ENCODE peak calls at places on chromosomes 5 and 9, in ten cellular contexts. P is EL, N is M059J, X is NCI-H446 treated with DMSO at 0.1 percent for 48 hours, V is heart right ventricle, W is activated B cell treated with CpG ODN at 0.5 μM for 24 hours, K is keratinocyte, Q is non-pigmented ciliary epithelial cell, R is fibroblast of lung, Y is hippocampal formation. O is an unnamed sample.

GRCh38 chr5:150295172-150295611 is 5.6 kb upstream of the CAMK2A start:
- DNase-seq in Q (no peak), Y (no peak), P (peak; percentile 79), K (peak; percentile 94), W (no peak), N (peak; percentile 77), V (peak; percentile 34), R (peak; percentile 78), X (no peak), O (no peak)

GRCh38 chr9:131530546-131530929 is 525 bp downstream of the UCK1 start:
- DNase-seq in N (peak; percentile 61), P (peak; percentile 53), Y (no peak), V (peak; percentile 37), K (no peak), X (no peak), R (no peak), Q (no peak), W (no peak), O (no peak)

GRCh38 chr9:7209990-7210389 is 452.2 kb downstream of the KDM4C start:
- DNase-seq in P (no peak), N (no peak), W (no peak), X (no peak), Y (no peak), K (no peak), V (no peak), R (no peak), Q (no peak), O (no peak)

GRCh38 chr5:54088081-54088480 is 222.3 kb downstream of the ARL15 start:
- DNase-seq in K (no peak), X (no peak), Q (no peak), N (peak; percentile 29), Y (no peak), V (no peak), W (no peak), P (peak; percentile 65), R (no peak), O (no peak)

GRCh38 chr9:129166962-129167557 is 11.0 kb downstream of the IER5L start:
- DNase-seq in R (peak; percentile 75), W (no peak), V (peak; percentile 79), Y (no peak), X (no peak), P (peak; percentile 86), K (peak; percentile 57), N (peak; percentile 88), Q (no peak), O (no peak)

GRCh38 chr5:5626412-5626811 is 203.9 kb downstream of the ICE1 start:
- DNase-seq in P (no peak), R (no peak), X (no peak), Y (no peak), K (no peak), W (no peak), N (no peak), Q (no peak), V (no peak), O (no peak)

GRCh38 chr5:128965011-128965637 is at the start of gene SLC27A6:
- DNase-seq in W (no peak), R (peak; percentile 13), Q (no peak), K (no peak), P (no peak), V (peak; percentile 30), X (no peak), N (no peak), Y (no peak), O (no peak)

GRCh38 chr9:35114113-35114847 is 1.4 kb downstream of the ATOSB start:
- DNase-seq in W (no peak), K (peak; percentile 85), Q (peak; percentile 91), R (peak; percentile 94), N (peak; percentile 99), X (peak; percentile 69), P (peak; percentile 96), V (peak; percentile 89), Y (peak; percentile 46), O (peak; percentile 45)

GRCh38 chr5:137778772-137779564 is 24.8 kb upstream of the HNRNPA0 start:
- DNase-seq in V (no peak), Y (peak; percentile 55), N (peak; percentile 60), R (peak; percentile 60), K (no peak), P (peak; percentile 53), W (no peak), Q (no peak), X (no peak), O (no peak)

GRCh38 chr5:40841068-40841805 is at the start of gene CARD6:
- DNase-seq in P (no peak), X (no peak), Y (no peak), R (peak; percentile 67), N (peak; percentile 68), Q (no peak), K (no peak), V (no peak), W (no peak), O (no peak)

GRCh38 chr9:36218411-36218901 is 27.7 kb downstream of the CLTA start:
- DNase-seq in P (no peak), N (no peak), Q (no peak), R (no peak), K (no peak), W (no peak), V (no peak), Y (peak; percentile 39), X (no peak), O (no peak)

GRCh38 chr9:35834260-35835215 is 5.5 kb downstream of the TMEM8B start:
- DNase-seq in K (no peak), V (no peak), X (no peak), Y (no peak), N (no peak), W (no peak), Q (no peak), R (no peak), P (no peak), O (no peak)

GRCh38 chr5:39420482-39421145 is 4.2 kb downstream of the DAB2 start:
- DNase-seq in Y (no peak), W (no peak), Q (no peak), P (peak; percentile 95), K (no peak), X (no peak), N (peak; percentile 91), V (peak; percentile 84), R (peak; percentile 79), O (no peak)

GRCh38 chr9:34382879-34383278 is 6.2 kb upstream of the MYORG start:
- DNase-seq in Y (no peak), K (no peak), R (no peak), P (no peak), W (no peak), V (no peak), N (no peak), X (no peak), Q (no peak), O (no peak)

GRCh38 chr5:34991486-34992238 is 56.1 kb downstream of the AGXT2 start:
- DNase-seq in V (no peak), P (no peak), X (no peak), Y (no peak), K (no peak), R (peak; percentile 36), W (no peak), Q (peak; percentile 24), N (peak; percentile 83), O (no peak)

GRCh38 chr5:125179617-125180016 is 433.2 kb upstream of the ZNF608 start:
- DNase-seq in K (no peak), N (no peak), Q (no peak), R (no peak), X (no peak), P (no peak), V (no peak), W (no peak), Y (no peak), O (no peak)

GRCh38 chr5:148297695-148298094 is 14.5 kb upstream of the SPINK7 start:
- DNase-seq in V (no peak), K (no peak), Q (no peak), Y (no peak), P (no peak), N (no peak), X (no peak), W (no peak), R (no peak), O (no peak)

GRCh38 chr9:109256381-109256780 is 64.5 kb downstream of the EPB41L4B start:
- DNase-seq in X (no peak), Y (no peak), K (no peak), N (peak; percentile 94), V (no peak), P (peak; percentile 84), Q (no peak), R (peak; percentile 36), W (no peak), O (no peak)

GRCh38 chr9:83936523-83936922 is 15.3 kb upstream of the KIF27 start:
- DNase-seq in Y (no peak), X (no peak), Q (no peak), R (no peak), K (no peak), P (no peak), N (peak; percentile 74), W (no peak), V (no peak), O (no peak)

GRCh38 chr5:79772651-79773050 is 83.0 kb downstream of the CMYA5 start:
- DNase-seq in W (no peak), V (no peak), X (no peak), N (no peak), Q (no peak), R (no peak), P (no peak), Y (no peak), K (no peak), O (no peak)

GRCh38 chr5:160315968-160316367 is 3.6 kb upstream of the CCNJL start:
- DNase-seq in N (peak; percentile 91), X (no peak), Y (no peak), W (no peak), V (no peak), P (peak; percentile 69), K (peak; percentile 60), R (no peak), Q (peak; percentile 34), O (no peak)

GRCh38 chr5:76974768-76975167 is 21.9 kb downstream of the CRHBP start:
- DNase-seq in X (no peak), N (no peak), V (no peak), W (no peak), Y (no peak), P (no peak), Q (no peak), K (no peak), R (no peak), O (no peak)

GRCh38 chr9:98851730-98852462 is 44.4 kb downstream of the GALNT12 start:
- DNase-seq in W (no peak), P (peak; percentile 15), V (no peak), Y (no peak), X (no peak), R (no peak), K (no peak), N (no peak), Q (no peak), O (no peak)

GRCh38 chr9:98942906-98943681 is 613 bp upstream of the COL15A1 start:
- DNase-seq in K (no peak), W (no peak), R (no peak), Y (no peak), P (no peak), Q (no peak), X (no peak), N (no peak), V (no peak), O (no peak)

O was measured in activated T-helper 9 cell treated with anti-CD3 and anti-CD28 coated beads, Interleukin-2, amount 50 U/mL, for 16 hours.